ENCODE peak calls at places on chromosomes 11 and 22, in nine cellular contexts. B, Q, X, S, U, T, I, Z and K are unnamed samples.

GRCh38 chr11:112844530-112844929 is 116.7 kb upstream of the NCAM1 start:
- DNase-seq in B (no peak), Z (no peak), X (no peak), U (no peak), T (no peak), Q (no peak), S (no peak), I (no peak), K (no peak)

GRCh38 chr11:79201637-79202347 is 239.0 kb downstream of the TENM4 start:
- DNase-seq in B (no peak), U (no peak), Z (no peak), I (no peak), X (no peak), Q (no peak), S (no peak), T (no peak), K (no peak)

GRCh38 chr11:103537904-103538502 is 428.8 kb downstream of the DYNC2H1 start:
- DNase-seq in Z (no peak), T (no peak), U (no peak), X (no peak), B (no peak), Q (no peak), S (no peak), I (peak), K (no peak)

GRCh38 chr11:33492569-33492968 is 208.1 kb downstream of the C11orf91 start:
- DNase-seq in Z (no peak), B (no peak), Q (no peak), S (no peak), T (no peak), X (no peak), U (no peak), I (no peak), K (no peak)

GRCh38 chr22:42844756-42845155 is 12.3 kb downstream of the ARFGAP3 start:
- DNase-seq in Z (no peak), U (no peak), S (no peak), T (no peak), I (no peak), B (no peak), Q (no peak), X (no peak), K (no peak)

GRCh38 chr22:39634530-39635399 is 64.2 kb downstream of the CACNA1I start:
- DNase-seq in T (no peak), U (no peak), X (no peak), I (peak), Z (peak), S (peak), Q (no peak), B (no peak), K (no peak)

GRCh38 chr11:64092119-64092760 is 56.5 kb downstream of the FLRT1 start:
- DNase-seq in I (no peak), Q (no peak), S (no peak), U (no peak), B (no peak), Z (no peak), X (no peak), T (no peak), K (no peak)

GRCh38 chr11:21814169-21814568 is 378.7 kb upstream of the ANO5 start:
- DNase-seq in X (peak), Q (no peak), Z (peak), S (no peak), B (no peak), U (no peak), I (no peak), T (no peak), K (no peak)

GRCh38 chr11:14065153-14065552 is 102.6 kb downstream of the SPON1 start:
- DNase-seq in I (no peak), T (no peak), Q (no peak), X (no peak), Z (no peak), U (no peak), S (no peak), B (no peak), K (no peak)

GRCh38 chr11:119643878-119644225 is 85.1 kb downstream of the NECTIN1 start:
- DNase-seq in Q (no peak), Z (no peak), S (no peak), I (no peak), U (no peak), T (no peak), X (no peak), B (no peak), K (no peak)

GRCh38 chr11:86370922-86371614 is 3.6 kb upstream of the CCDC81 start:
- DNase-seq in Z (no peak), B (no peak), X (no peak), I (no peak), Q (no peak), S (no peak), T (no peak), U (no peak), K (no peak)

GRCh38 chr11:76596652-76597051 is 73.9 kb downstream of the LRRC32 start:
- DNase-seq in Q (no peak), B (peak), I (no peak), U (no peak), Z (no peak), X (no peak), S (no peak), T (no peak), K (no peak)

GRCh38 chr11:126158054-126158791 is 53.2 kb downstream of the RPUSD4 start:
- DNase-seq in U (no peak), X (no peak), Z (no peak), Q (no peak), T (no peak), I (peak), B (no peak), S (no peak), K (no peak)

GRCh38 chr11:60951611-60951908 is 416 bp downstream of the SLC15A3 start:
- DNase-seq in Q (no peak), B (no peak), I (peak), X (no peak), U (no peak), S (no peak), T (no peak), Z (no peak), K (no peak)

GRCh38 chr11:20113147-20113435 is 47.2 kb downstream of the DBX1 start:
- DNase-seq in T (no peak), S (no peak), Z (peak), Q (no peak), X (no peak), U (no peak), B (no peak), I (no peak), K (no peak)

GRCh38 chr11:16791494-16791961 is 53.1 kb downstream of the C11orf58 start:
- DNase-seq in Q (no peak), B (no peak), X (no peak), I (no peak), S (peak), T (no peak), Z (no peak), U (no peak), K (no peak)

GRCh38 chr11:10303558-10304363 is 1.1 kb upstream of the ADM start:
- DNase-seq in X (peak), I (no peak), Q (no peak), U (no peak), T (no peak), Z (peak), S (no peak), B (peak), K (peak)

GRCh38 chr11:1480191-1480554 is 6.4 kb downstream of the MOB2 start:
- DNase-seq in T (no peak), B (no peak), Z (peak), U (no peak), Q (no peak), S (no peak), X (no peak), I (no peak), K (no peak)

GRCh38 chr11:67563354-67564114 is 20.1 kb upstream of the GSTP1 start:
- DNase-seq in S (peak), T (no peak), U (no peak), Q (no peak), I (peak), X (no peak), B (no peak), Z (peak), K (no peak)

GRCh38 chr11:101915811-101916291 is 471 bp downstream of the ANGPTL5 start:
- DNase-seq in S (peak), T (no peak), B (peak), U (no peak), X (peak), I (no peak), Z (no peak), Q (peak), K (no peak)

GRCh38 chr11:59463176-59463575 is 6.4 kb downstream of the OR4D6 start:
- DNase-seq in Z (no peak), U (no peak), T (no peak), B (no peak), I (peak), S (no peak), X (no peak), Q (no peak), K (no peak)

GRCh38 chr11:2210366-2211112 is 38.9 kb upstream of the TH start:
- DNase-seq in T (no peak), S (no peak), B (no peak), I (no peak), Q (no peak), U (no peak), X (no peak), Z (peak), K (no peak)

GRCh38 chr11:80146231-80146630 is 705.4 kb upstream of the TENM4 start:
- DNase-seq in I (no peak), S (no peak), U (no peak), Z (no peak), X (peak), Q (no peak), B (no peak), T (no peak), K (no peak)

GRCh38 chr22:48492371-48493320 is 1335.0 kb downstream of the BRD1 start:
- DNase-seq in T (no peak), Z (peak), Q (peak), S (peak), B (peak), U (no peak), I (peak), X (peak), K (no peak)

GRCh38 chr11:93573184-93573583 is 30.0 kb upstream of the SMCO4 start:
- DNase-seq in T (no peak), I (no peak), U (no peak), Q (no peak), X (no peak), Z (no peak), S (no peak), B (no peak), K (no peak)

GRCh38 chr11:32331098-32331497 is 104.2 kb downstream of the WT1 start:
- DNase-seq in X (no peak), Q (no peak), Z (no peak), I (no peak), T (no peak), S (no peak), B (no peak), U (no peak), K (no peak)

GRCh38 chr22:24271406-24271760 is 752 bp downstream of the SPECC1L start:
- DNase-seq in X (no peak), Z (peak), B (no peak), Q (no peak), S (no peak), I (no peak), U (no peak), T (no peak), K (no peak)

GRCh38 chr11:46912526-46913150 is 5.7 kb downstream of the LRP4 start:
- DNase-seq in U (no peak), B (no peak), Q (no peak), X (peak), Z (no peak), T (no peak), S (no peak), I (peak), K (no peak)

GRCh38 chr11:10540546-10540914 is 457 bp downstream of the RNF141 start:
- DNase-seq in X (peak), I (peak), T (peak), Z (peak), B (no peak), Q (no peak), U (no peak), S (no peak), K (no peak)